ENCODE peak calls at places on chromosomes 7 and 10, in ten cellular contexts. C is NT2/D1; S is A549; E is activated CD4-positive, alpha-beta T cell treated with anti-CD3 and anti-CD28 coated beads for 24 hours; M is activated T-helper 1 cell treated with anti-CD3 and anti-CD28 coated beads, Interleukin-12 subunit alpha, Interleukin-12 subunit beta, Interleukin-2, Interleukin-4 antibody, amounts not matched to agents 30 ng/mL and 10 ng/mL and 1 ng/mL, durations not matched to agents 14 hours and 24 hours and 36 hours; Q is endothelial cell; J is iris pigment epithelial cell; Y is stomach; X is brain microvascular endothelial cell; I is NAMALWA. O is an unnamed sample.

GRCh38 chr7:76303829-76304505 is 1.5 kb downstream of the HSPB1 start:
- DNase-seq in C (no peak), S (no peak), E (no peak), M (no peak), Q (no peak), J (peak; percentile 64), Y (no peak), X (no peak), I (no peak), O (no peak)

GRCh38 chr10:67723601-67724000 is 27.6 kb upstream of the CTNNA3 start:
- DNase-seq in C (no peak), S (no peak), E (no peak), M (no peak), Q (no peak), J (no peak), Y (no peak), X (no peak), I (no peak), O (no peak)

GRCh38 chr10:49569031-49569765 is 30.3 kb upstream of the ERCC6 start:
- DNase-seq in C (no peak), S (no peak), E (no peak), M (no peak), Q (no peak), J (peak; percentile 93), Y (no peak), X (peak; percentile 24), I (no peak), O (no peak)

GRCh38 chr10:111085690-111086353 is 9.0 kb downstream of the ADRA2A start:
- DNase-seq in C (no peak), S (no peak), E (no peak), M (no peak), Q (no peak), J (no peak), Y (no peak), X (no peak), I (no peak), O (no peak)

GRCh38 chr7:12549106-12549505 is 21.4 kb upstream of the SCIN start:
- DNase-seq in C (no peak), S (no peak), E (no peak), M (no peak), Q (no peak), J (peak; percentile 64), Y (no peak), X (peak; percentile 10), I (no peak), O (no peak)

GRCh38 chr7:35268953-35269352 is 15.1 kb upstream of the TBX20 start:
- DNase-seq in C (no peak), S (no peak), E (no peak), M (no peak), Q (no peak), J (no peak), Y (no peak), X (no peak), I (no peak), O (peak; percentile 44)

GRCh38 chr7:151715661-151716338 is 161.1 kb downstream of the PRKAG2 start:
- DNase-seq in C (no peak), S (no peak), E (no peak), M (no peak), Q (no peak), J (no peak), Y (peak; percentile 61), X (no peak), I (no peak), O (no peak)

GRCh38 chr7:28329616-28330373 is 82.5 kb upstream of the CREB5 start:
- DNase-seq in C (no peak), S (no peak), E (no peak), M (peak; percentile 6), Q (no peak), J (no peak), Y (no peak), X (no peak), I (peak; percentile 86), O (no peak)

GRCh38 chr10:127908106-127908957 is 1.4 kb downstream of the PTPRE start:
- DNase-seq in C (no peak), S (no peak), E (no peak), M (no peak), Q (no peak), J (peak; percentile 85), Y (no peak), X (peak; percentile 96), I (no peak), O (no peak)

GRCh38 chr10:71638087-71638576 is 81.4 kb downstream of the C10orf105 start:
- DNase-seq in C (no peak), S (no peak), E (no peak), M (no peak), Q (no peak), J (no peak), Y (peak; percentile 49), X (no peak), I (peak; percentile 51), O (no peak)

GRCh38 chr7:74083928-74084721 is 521 bp downstream of the LIMK1 start:
- DNase-seq in C (no peak), S (peak; percentile 61), E (no peak), M (no peak), Q (peak; percentile 42), J (peak; percentile 62), Y (peak; percentile 41), X (no peak), I (peak; percentile 73), O (peak; percentile 64)

GRCh38 chr10:132304756-132305509 is 2.8 kb downstream of the STK32C start:
- DNase-seq in C (no peak), S (no peak), E (no peak), M (no peak), Q (no peak), J (no peak), Y (no peak), X (no peak), I (no peak), O (no peak)

GRCh38 chr10:15877836-15878576 is 17.7 kb upstream of the MINDY3 start:
- DNase-seq in C (no peak), S (no peak), E (no peak), M (no peak), Q (no peak), J (no peak), Y (no peak), X (no peak), I (no peak), O (peak; percentile 23)

GRCh38 chr10:83959330-83959729 is 180.0 kb upstream of the GHITM start:
- DNase-seq in C (no peak), S (no peak), E (no peak), M (no peak), Q (no peak), J (no peak), Y (no peak), X (no peak), I (no peak), O (no peak)

GRCh38 chr7:159143780-159144755 is 599 bp downstream of the VIPR2 start:
- DNase-seq in C (no peak), S (no peak), E (peak; percentile 30), M (no peak), Q (peak; percentile 35), J (peak; percentile 24), Y (no peak), X (no peak), I (no peak), O (peak; percentile 73)

GRCh38 chr10:31000867-31001266 is 30.8 kb downstream of the ZNF438 start:
- DNase-seq in C (no peak), S (no peak), E (no peak), M (no peak), Q (no peak), J (peak; percentile 55), Y (no peak), X (no peak), I (no peak), O (no peak)

GRCh38 chr7:122299935-122300606 is 4.5 kb downstream of the FEZF1 start:
- DNase-seq in C (no peak), S (no peak), E (no peak), M (no peak), Q (no peak), J (no peak), Y (no peak), X (no peak), I (no peak), O (peak; percentile 41)

GRCh38 chr7:122289426-122289825 is 15.1 kb downstream of the FEZF1 start:
- DNase-seq in C (no peak), S (no peak), E (no peak), M (no peak), Q (no peak), J (no peak), Y (no peak), X (no peak), I (no peak), O (no peak)

GRCh38 chr10:76209135-76209534 is 777.7 kb downstream of the LRMDA start:
- DNase-seq in C (no peak), S (no peak), E (no peak), M (no peak), Q (no peak), J (no peak), Y (no peak), X (peak; percentile 44), I (no peak), O (no peak)

GRCh38 chr7:142626420-142627035 is 122.7 kb upstream of the PRSS1 start:
- DNase-seq in C (peak; percentile 60), S (peak; percentile 16), E (peak; percentile 58), M (peak; percentile 40), Q (peak; percentile 76), J (peak; percentile 31), Y (peak; percentile 64), X (peak; percentile 45), I (peak; percentile 80), O (peak; percentile 83)

GRCh38 chr7:112395411-112395810 is 54.8 kb upstream of the IFRD1 start:
- DNase-seq in C (no peak), S (no peak), E (no peak), M (no peak), Q (no peak), J (no peak), Y (no peak), X (no peak), I (no peak), O (no peak)

GRCh38 chr10:48209246-48209645 is 65.2 kb downstream of the FRMPD2 start:
- DNase-seq in C (no peak), S (no peak), E (no peak), M (no peak), Q (no peak), J (peak; percentile 73), Y (no peak), X (peak; percentile 66), I (no peak), O (no peak)

O was measured in glutamatergic neuron.